ENCODE peak calls at places on chromosomes 4 and X, in four cellular contexts. J is AG10803, Y is choroid plexus epithelial cell, K is endothelial cell of umbilical vein. U is an unnamed sample.

GRCh38 chrX:55907968-55908607 is 190.5 kb downstream of the RRAGB start:
- DNase-seq in J (peak), Y (peak), K (peak), U (peak)

GRCh38 chr4:139214039-139214534 is 37.1 kb upstream of the ELF2 start:
- DNase-seq in J (no peak), Y (peak), K (no peak), U (no peak)

GRCh38 chr4:176187610-176188009 is 7.8 kb downstream of the SPATA4 start:
- DNase-seq in J (peak), Y (peak), K (no peak), U (peak)

GRCh38 chr4:183080372-183081115 is 18.5 kb upstream of the WWC2 start:
- DNase-seq in J (no peak), Y (no peak), K (no peak), U (no peak)

GRCh38 chr4:155787113-155787710 is 28.4 kb downstream of the GUCY1B1 start:
- DNase-seq in J (peak), Y (peak), K (peak), U (peak)

GRCh38 chr4:114383721-114384120 is 214.9 kb upstream of the UGT8 start:
- DNase-seq in J (peak), Y (peak), K (peak), U (peak)

GRCh38 chr4:168832746-168833575 is 177.1 kb downstream of the CBR4 start:
- DNase-seq in J (no peak), Y (no peak), K (peak), U (peak)

GRCh38 chr4:155047755-155048154 is 160.7 kb upstream of the NPY2R start:
- DNase-seq in J (no peak), Y (peak), K (peak), U (peak)

GRCh38 chr4:121108557-121108956 is 36.2 kb upstream of the NDNF start:
- DNase-seq in J (no peak), Y (no peak), K (no peak), U (no peak)

GRCh38 chr4:183635737-183636136 is 23.2 kb downstream of the RWDD4 start:
- DNase-seq in J (no peak), Y (peak), K (no peak), U (no peak)

GRCh38 chrX:24920769-24921168 is 95.0 kb downstream of the ARX start:
- DNase-seq in J (no peak), Y (no peak), K (no peak), U (no peak)

GRCh38 chr4:128483816-128484215 is 196.2 kb upstream of the PGRMC2 start:
- DNase-seq in J (peak), Y (no peak), K (peak), U (peak)

GRCh38 chrX:3066555-3066954 is 25.3 kb downstream of the ARSF start:
- DNase-seq in J (peak), Y (peak), K (no peak), U (peak)

GRCh38 chrX:110509778-110510510 is 151.3 kb downstream of the RTL9 start:
- DNase-seq in J (peak), Y (peak), K (no peak), U (peak)

GRCh38 chr4:76535603-76536380 is 100.8 kb downstream of the SHROOM3 start:
- DNase-seq in J (peak), Y (peak), K (no peak), U (peak)

GRCh38 chr4:109729155-109729562 is 711 bp downstream of the PLA2G12A start:
- DNase-seq in J (no peak), Y (peak), K (peak), U (peak)

GRCh38 chr4:3145251-3145908 is 70.9 kb downstream of the HTT start:
- DNase-seq in J (peak), Y (peak), K (peak), U (peak)

GRCh38 chrX:107849747-107850478 is 24.2 kb downstream of the MID2 start:
- DNase-seq in J (peak), Y (peak), K (peak), U (peak)

GRCh38 chrX:134520860-134521390 is 61.0 kb downstream of the HPRT1 start:
- DNase-seq in J (peak), Y (peak), K (peak), U (peak)

GRCh38 chrX:133287860-133288259 is 69.7 kb upstream of the TFDP3 start:
- DNase-seq in J (no peak), Y (no peak), K (no peak), U (no peak)

GRCh38 chr4:13907255-13907751 is 279.8 kb upstream of the BOD1L1 start:
- DNase-seq in J (peak), Y (peak), K (peak), U (peak)

GRCh38 chr4:52861171-52861873 is 795 bp upstream of the RASL11B start:
- DNase-seq in J (no peak), Y (no peak), K (peak), U (no peak)

GRCh38 chr4:2350982-2351381 is 67.5 kb downstream of the ZFYVE28 start:
- DNase-seq in J (no peak), Y (no peak), K (no peak), U (no peak)

GRCh38 chr4:8727546-8728510 is 135.3 kb downstream of the CPZ start:
- DNase-seq in J (no peak), Y (no peak), K (no peak), U (no peak)

GRCh38 chr4:147498031-147498700 is 17.3 kb downstream of the EDNRA start:
- DNase-seq in J (peak), Y (peak), K (peak), U (peak)

GRCh38 chrX:134886201-134886600 is 104.6 kb upstream of the SMIM10 start:
- DNase-seq in J (no peak), Y (peak), K (no peak), U (no peak)

GRCh38 chr4:189121336-189121735 is 819.3 kb upstream of the FRG1 start:
- DNase-seq in J (no peak), Y (no peak), K (no peak), U (no peak)

GRCh38 chr4:170102426-170102825 is 12.7 kb upstream of the AADAT start:
- DNase-seq in J (no peak), Y (no peak), K (no peak), U (no peak)

GRCh38 chrX:36401774-36402173 is 482.2 kb downstream of the CFAP47 start:
- DNase-seq in J (no peak), Y (no peak), K (no peak), U (no peak)

GRCh38 chr4:173040200-173040599 is 128.4 kb upstream of the GALNT7 start:
- DNase-seq in J (no peak), Y (peak), K (peak), U (no peak)

GRCh38 chr4:124143632-124144031 is 568.9 kb downstream of the ANKRD50 start:
- DNase-seq in J (no peak), Y (no peak), K (no peak), U (no peak)

GRCh38 chr4:15749001-15749400 is 29.1 kb upstream of the CD38 start:
- DNase-seq in J (no peak), Y (no peak), K (no peak), U (no peak)

GRCh38 chrX:71212536-71212935 is 10.5 kb upstream of the GJB1 start:
- DNase-seq in J (no peak), Y (no peak), K (no peak), U (no peak)

GRCh38 chr4:106051496-106051895 is 156.2 kb downstream of the NPNT start:
- DNase-seq in J (no peak), Y (no peak), K (no peak), U (no peak)

U was measured in GM03348.